ENCODE peak calls at places on chromosome 21, in six cellular contexts. One of them, this sample, is unnamed.

GRCh38 chr21:44927587-44928461 is 7.1 kb upstream of the ITGB2 start:
- DNase-seq in foreskin fibroblast: peak
- DNase-seq in Right ventricle myocardium superior: peak
- DNase-seq in HCEC 1CT: peak
- DNase-seq in right lobe of liver: peak
- DNase-seq in Karpas-422: peak
- DNase-seq in this sample: peak

GRCh38 chr21:34668803-34669148 is at the start of gene CLIC6:
- DNase-seq in HCEC 1CT: no peak
- DNase-seq in Right ventricle myocardium superior: no peak
- DNase-seq in right lobe of liver: no peak
- DNase-seq in foreskin fibroblast: no peak
- DNase-seq in Karpas-422: no peak
- DNase-seq in this sample: no peak

GRCh38 chr21:35511298-35512162 is 462.4 kb upstream of the RUNX1 start:
- DNase-seq in foreskin fibroblast: peak
- DNase-seq in right lobe of liver: no peak
- DNase-seq in Right ventricle myocardium superior: no peak
- DNase-seq in HCEC 1CT: peak
- DNase-seq in Karpas-422: no peak
- DNase-seq in this sample: peak

GRCh38 chr21:44713846-44714245 is 2.5 kb upstream of the TSPEAR start:
- DNase-seq in right lobe of liver: no peak
- DNase-seq in foreskin fibroblast: no peak
- DNase-seq in Karpas-422: no peak
- DNase-seq in HCEC 1CT: no peak
- DNase-seq in Right ventricle myocardium superior: no peak
- DNase-seq in this sample: no peak

GRCh38 chr21:16002872-16003466 is 273.2 kb downstream of the USP25 start:
- DNase-seq in Karpas-422: no peak
- DNase-seq in Right ventricle myocardium superior: no peak
- DNase-seq in HCEC 1CT: peak
- DNase-seq in foreskin fibroblast: peak
- DNase-seq in right lobe of liver: no peak
- DNase-seq in this sample: no peak

GRCh38 chr21:31554511-31555022 is 104.9 kb upstream of the SOD1 start:
- DNase-seq in right lobe of liver: no peak
- DNase-seq in HCEC 1CT: no peak
- DNase-seq in Karpas-422: no peak
- DNase-seq in foreskin fibroblast: peak
- DNase-seq in Right ventricle myocardium superior: no peak
- DNase-seq in this sample: no peak

GRCh38 chr21:20260124-20260523 is 738.1 kb upstream of the NCAM2 start:
- DNase-seq in Right ventricle myocardium superior: no peak
- DNase-seq in HCEC 1CT: no peak
- DNase-seq in right lobe of liver: no peak
- DNase-seq in Karpas-422: no peak
- DNase-seq in foreskin fibroblast: no peak
- DNase-seq in this sample: no peak

GRCh38 chr21:42617476-42617875 is 35.9 kb upstream of the PDE9A start:
- DNase-seq in right lobe of liver: no peak
- DNase-seq in Karpas-422: no peak
- DNase-seq in Right ventricle myocardium superior: no peak
- DNase-seq in foreskin fibroblast: no peak
- DNase-seq in HCEC 1CT: no peak
- DNase-seq in this sample: no peak

GRCh38 chr21:25934771-25935224 is 200.0 kb downstream of the GABPA start:
- DNase-seq in Right ventricle myocardium superior: peak
- DNase-seq in foreskin fibroblast: peak
- DNase-seq in Karpas-422: no peak
- DNase-seq in HCEC 1CT: peak
- DNase-seq in right lobe of liver: peak
- DNase-seq in this sample: peak

GRCh38 chr21:44420416-44421205 is 34.7 kb upstream of the LRRC3 start:
- DNase-seq in Right ventricle myocardium superior: peak
- DNase-seq in HCEC 1CT: no peak
- DNase-seq in foreskin fibroblast: no peak
- DNase-seq in Karpas-422: no peak
- DNase-seq in right lobe of liver: peak
- DNase-seq in this sample: no peak

GRCh38 chr21:23837564-23837963 is 1769.7 kb downstream of the MRPL39 start:
- DNase-seq in Karpas-422: no peak
- DNase-seq in HCEC 1CT: no peak
- DNase-seq in foreskin fibroblast: no peak
- DNase-seq in right lobe of liver: no peak
- DNase-seq in Right ventricle myocardium superior: no peak
- DNase-seq in this sample: no peak

GRCh38 chr21:42495765-42496119 is 282 bp downstream of the RSPH1 start:
- DNase-seq in Karpas-422: no peak
- DNase-seq in right lobe of liver: no peak
- DNase-seq in Right ventricle myocardium superior: peak
- DNase-seq in HCEC 1CT: no peak
- DNase-seq in foreskin fibroblast: no peak
- DNase-seq in this sample: no peak

GRCh38 chr21:39809936-39810335 is 57.3 kb upstream of the PCP4 start:
- DNase-seq in HCEC 1CT: no peak
- DNase-seq in Karpas-422: no peak
- DNase-seq in foreskin fibroblast: no peak
- DNase-seq in Right ventricle myocardium superior: no peak
- DNase-seq in right lobe of liver: no peak
- DNase-seq in this sample: no peak

GRCh38 chr21:35340273-35340672 is 291.2 kb upstream of the RUNX1 start:
- DNase-seq in Right ventricle myocardium superior: no peak
- DNase-seq in foreskin fibroblast: no peak
- DNase-seq in right lobe of liver: no peak
- DNase-seq in Karpas-422: no peak
- DNase-seq in HCEC 1CT: no peak
- DNase-seq in this sample: no peak

GRCh38 chr21:41827951-41828883 is 50.9 kb downstream of the PRDM15 start:
- DNase-seq in HCEC 1CT: no peak
- DNase-seq in Karpas-422: no peak
- DNase-seq in right lobe of liver: no peak
- DNase-seq in foreskin fibroblast: no peak
- DNase-seq in Right ventricle myocardium superior: no peak
- DNase-seq in this sample: no peak

GRCh38 chr21:27756191-27756590 is 789.3 kb upstream of the ADAMTS5 start:
- DNase-seq in Karpas-422: no peak
- DNase-seq in HCEC 1CT: no peak
- DNase-seq in Right ventricle myocardium superior: no peak
- DNase-seq in right lobe of liver: no peak
- DNase-seq in foreskin fibroblast: peak
- DNase-seq in this sample: no peak

GRCh38 chr21:29334717-29335428 is 36.2 kb downstream of the BACH1 start:
- DNase-seq in right lobe of liver: no peak
- DNase-seq in Right ventricle myocardium superior: no peak
- DNase-seq in foreskin fibroblast: peak
- DNase-seq in Karpas-422: no peak
- DNase-seq in HCEC 1CT: peak
- DNase-seq in this sample: peak

GRCh38 chr21:40765771-40766170 is 81.2 kb downstream of the DSCAM start:
- DNase-seq in HCEC 1CT: no peak
- DNase-seq in Karpas-422: no peak
- DNase-seq in right lobe of liver: no peak
- DNase-seq in foreskin fibroblast: no peak
- DNase-seq in Right ventricle myocardium superior: no peak
- DNase-seq in this sample: no peak

GRCh38 chr21:45515241-45516061 is 26.8 kb downstream of the SLC19A1 start:
- DNase-seq in right lobe of liver: peak
- DNase-seq in HCEC 1CT: no peak
- DNase-seq in Right ventricle myocardium superior: peak
- DNase-seq in foreskin fibroblast: no peak
- DNase-seq in Karpas-422: no peak
- DNase-seq in this sample: no peak

GRCh38 chr21:15063821-15064575 is 802 bp downstream of the NRIP1 start:
- DNase-seq in right lobe of liver: peak
- DNase-seq in foreskin fibroblast: peak
- DNase-seq in Karpas-422: no peak
- DNase-seq in HCEC 1CT: peak
- DNase-seq in Right ventricle myocardium superior: peak
- DNase-seq in this sample: no peak

GRCh38 chr21:35179990-35180557 is 131.0 kb upstream of the RUNX1 start:
- DNase-seq in foreskin fibroblast: peak
- DNase-seq in Right ventricle myocardium superior: no peak
- DNase-seq in HCEC 1CT: peak
- DNase-seq in Karpas-422: no peak
- DNase-seq in right lobe of liver: no peak
- DNase-seq in this sample: peak

GRCh38 chr21:17730782-17731181 is 88.4 kb downstream of the C21orf91 start:
- DNase-seq in Right ventricle myocardium superior: no peak
- DNase-seq in right lobe of liver: no peak
- DNase-seq in foreskin fibroblast: no peak
- DNase-seq in HCEC 1CT: no peak
- DNase-seq in Karpas-422: no peak
- DNase-seq in this sample: no peak

GRCh38 chr21:31447477-31447876 is 103.4 kb upstream of the TIAM1 start:
- DNase-seq in foreskin fibroblast: no peak
- DNase-seq in Karpas-422: no peak
- DNase-seq in right lobe of liver: no peak
- DNase-seq in HCEC 1CT: no peak
- DNase-seq in Right ventricle myocardium superior: no peak
- DNase-seq in this sample: no peak

GRCh38 chr21:45981154-45981606 is 390 bp upstream of the COL6A1 start:
- DNase-seq in foreskin fibroblast: peak
- DNase-seq in Right ventricle myocardium superior: peak
- DNase-seq in right lobe of liver: peak
- DNase-seq in Karpas-422: no peak
- DNase-seq in HCEC 1CT: peak
- DNase-seq in this sample: peak

GRCh38 chr21:32772281-32773047 is 909 bp upstream of the PAXBP1 start:
- DNase-seq in foreskin fibroblast: peak
- DNase-seq in Right ventricle myocardium superior: no peak
- DNase-seq in HCEC 1CT: no peak
- DNase-seq in right lobe of liver: peak
- DNase-seq in Karpas-422: peak
- DNase-seq in this sample: peak

GRCh38 chr21:32604484-32604883 is 7.7 kb downstream of the CFAP298 start:
- DNase-seq in Right ventricle myocardium superior: no peak
- DNase-seq in right lobe of liver: no peak
- DNase-seq in HCEC 1CT: no peak
- DNase-seq in foreskin fibroblast: no peak
- DNase-seq in Karpas-422: no peak
- DNase-seq in this sample: no peak

GRCh38 chr21:36803801-36804452 is 105.0 kb downstream of the SIM2 start:
- DNase-seq in foreskin fibroblast: no peak
- DNase-seq in Karpas-422: no peak
- DNase-seq in HCEC 1CT: no peak
- DNase-seq in Right ventricle myocardium superior: no peak
- DNase-seq in right lobe of liver: no peak
- DNase-seq in this sample: no peak

GRCh38 chr21:46110499-46111192 is 12.7 kb downstream of the COL6A2 start:
- DNase-seq in Karpas-422: no peak
- DNase-seq in right lobe of liver: peak
- DNase-seq in foreskin fibroblast: peak
- DNase-seq in HCEC 1CT: no peak
- DNase-seq in Right ventricle myocardium superior: peak
- DNase-seq in this sample: no peak

GRCh38 chr21:41217656-41218380 is 49.9 kb downstream of the BACE2 start:
- DNase-seq in HCEC 1CT: no peak
- DNase-seq in Karpas-422: no peak
- DNase-seq in right lobe of liver: no peak
- DNase-seq in foreskin fibroblast: no peak
- DNase-seq in Right ventricle myocardium superior: peak
- DNase-seq in this sample: no peak

GRCh38 chr21:42991992-42992740 is 17.8 kb downstream of the PKNOX1 start:
- DNase-seq in Right ventricle myocardium superior: peak
- DNase-seq in HCEC 1CT: peak
- DNase-seq in right lobe of liver: no peak
- DNase-seq in Karpas-422: no peak
- DNase-seq in foreskin fibroblast: peak
- DNase-seq in this sample: no peak

GRCh38 chr21:36478941-36479340 is 981 bp downstream of the CLDN14 start:
- DNase-seq in foreskin fibroblast: peak
- DNase-seq in HCEC 1CT: no peak
- DNase-seq in Right ventricle myocardium superior: no peak
- DNase-seq in Karpas-422: no peak
- DNase-seq in right lobe of liver: no peak
- DNase-seq in this sample: no peak

GRCh38 chr21:14762734-14763694 is 216.9 kb upstream of the SAMSN1 start:
- DNase-seq in right lobe of liver: no peak
- DNase-seq in Right ventricle myocardium superior: no peak
- DNase-seq in foreskin fibroblast: no peak
- DNase-seq in Karpas-422: peak
- DNase-seq in HCEC 1CT: no peak
- DNase-seq in this sample: no peak

GRCh38 chr21:45882641-45883040 is 98.9 kb upstream of the COL6A1 start:
- DNase-seq in Right ventricle myocardium superior: no peak
- DNase-seq in HCEC 1CT: no peak
- DNase-seq in foreskin fibroblast: no peak
- DNase-seq in Karpas-422: no peak
- DNase-seq in right lobe of liver: peak
- DNase-seq in this sample: no peak

GRCh38 chr21:45994086-45994661 is 12.6 kb downstream of the COL6A1 start:
- DNase-seq in HCEC 1CT: no peak
- DNase-seq in right lobe of liver: peak
- DNase-seq in foreskin fibroblast: peak
- DNase-seq in Karpas-422: no peak
- DNase-seq in Right ventricle myocardium superior: peak
- DNase-seq in this sample: no peak

This sample was measured in HS-27A.